ENCODE peak calls at places on chromosomes 11 and 22, in eight cellular contexts. I is activated naive CD8-positive, alpha-beta T cell treated with anti-CD3 and anti-CD28 coated beads, Interleukin-2, amount 10 ng/mL, durations not matched to agents 7 days and 5 days; S is NCI-H1105; Y is stimulated activated CD4-positive, alpha-beta T cell treated with anti-CD3 and anti-CD28 coated beads, Interleukin-2, amount 100 ng/mL, for 24 hours; M is CD8-positive, alpha-beta T cell; Z is cardiac muscle cell; J is KBM-7; B is body of pancreas. L is an unnamed sample.
A peak's percentile ranks its signal among the peaks of the same experiment; 100 is the strongest.

GRCh38 chr11:1207451-1208360 is 15.2 kb upstream of the MUC5B start:
- DNase-seq in B (peak; percentile 4), I (peak; percentile 23), Y (peak; percentile 0), M (no peak), J (no peak), S (no peak), Z (no peak), L (no peak)

GRCh38 chr22:24133187-24133965 is 47.9 kb upstream of the SUSD2 start:
- DNase-seq in B (no peak), M (peak; percentile 43), S (no peak), Z (peak; percentile 50), I (peak; percentile 49), J (no peak), Y (peak; percentile 21), L (no peak)

GRCh38 chr11:61891331-61892084 is at the start of gene FADS3:
- DNase-seq in Z (peak; percentile 94), J (peak; percentile 65), B (peak; percentile 96), Y (peak; percentile 75), M (peak; percentile 43), I (peak; percentile 73), S (peak; percentile 71), L (no peak)

GRCh38 chr11:11842426-11843008 is 745 bp downstream of the USP47 start:
- DNase-seq in S (peak; percentile 34), I (no peak), Z (peak; percentile 80), M (peak; percentile 41), J (peak; percentile 82), Y (peak; percentile 57), B (peak; percentile 70), L (peak; percentile 43)

GRCh38 chr11:130785376-130786110 is 130.7 kb downstream of the SNX19 start:
- DNase-seq in I (no peak), S (no peak), Z (no peak), Y (no peak), B (no peak), M (no peak), J (no peak), L (no peak)

GRCh38 chr11:64210301-64211020 is 3.9 kb downstream of the FERMT3 start:
- DNase-seq in M (no peak), Y (no peak), Z (no peak), S (no peak), B (no peak), I (no peak), J (no peak), L (no peak)

GRCh38 chr11:112396092-112396491 is 135.4 kb upstream of the PLET1 start:
- DNase-seq in S (no peak), M (no peak), I (no peak), B (no peak), Y (no peak), J (no peak), Z (no peak), L (no peak)

GRCh38 chr11:46352063-46352841 is 5.0 kb downstream of the DGKZ start:
- DNase-seq in M (peak; percentile 62), I (peak; percentile 83), Z (peak; percentile 70), B (peak; percentile 86), J (peak; percentile 86), S (no peak), Y (peak; percentile 77), L (no peak)

GRCh38 chr11:69499216-69499945 is 17.9 kb downstream of the LINC01488 start:
- DNase-seq in Y (no peak), M (no peak), Z (no peak), B (no peak), J (no peak), S (no peak), I (no peak), L (no peak)

GRCh38 chr22:40588726-40589125 is 47.8 kb downstream of the MRTFA start:
- DNase-seq in Z (no peak), M (no peak), J (no peak), I (no peak), B (no peak), S (no peak), Y (no peak), L (no peak)

GRCh38 chr11:104968856-104969776 is 742 bp upstream of the CASP4 start:
- DNase-seq in M (no peak), J (no peak), S (no peak), B (peak; percentile 58), Z (no peak), I (peak; percentile 26), Y (no peak), L (no peak)

GRCh38 chr22:48185071-48185470 is 1422.6 kb downstream of the TBC1D22A start:
- DNase-seq in M (no peak), S (no peak), B (no peak), Z (no peak), I (no peak), Y (no peak), J (no peak), L (no peak)

GRCh38 chr11:119434531-119435330 is 11.8 kb upstream of the THY1 start:
- DNase-seq in Y (no peak), M (no peak), J (no peak), B (no peak), S (no peak), Z (no peak), I (no peak), L (no peak)

GRCh38 chr22:36077261-36077660 is 48.6 kb upstream of the RBFOX2 start:
- DNase-seq in Z (no peak), M (no peak), S (no peak), Y (no peak), B (no peak), J (no peak), I (no peak), L (no peak)

GRCh38 chr11:103735497-103736032 is 300.9 kb upstream of the DDI1 start:
- DNase-seq in J (no peak), S (no peak), M (no peak), Y (no peak), B (no peak), I (no peak), Z (no peak), L (no peak)

GRCh38 chr11:59164028-59164427 is 7.9 kb upstream of the DTX4 start:
- DNase-seq in I (no peak), J (no peak), Z (no peak), S (no peak), Y (no peak), M (no peak), B (no peak), L (no peak)

GRCh38 chr11:134398644-134399292 is 13.3 kb downstream of the B3GAT1 start:
- DNase-seq in Z (no peak), J (no peak), S (no peak), M (no peak), I (no peak), Y (no peak), B (no peak), L (no peak)

GRCh38 chr11:32374261-32374711 is 61.1 kb downstream of the WT1 start:
- DNase-seq in Z (peak; percentile 74), I (peak; percentile 40), J (peak; percentile 90), S (no peak), B (peak; percentile 30), M (no peak), Y (peak; percentile 53), L (no peak)

GRCh38 chr22:44668190-44668885 is 33.7 kb upstream of the PRR5 start:
- DNase-seq in Z (peak; percentile 68), Y (no peak), S (no peak), M (peak; percentile 23), J (no peak), B (no peak), I (peak; percentile 82), L (no peak)

GRCh38 chr22:26471522-26471921 is 12.1 kb downstream of the HPS4 start:
- DNase-seq in J (no peak), M (no peak), S (no peak), Y (no peak), B (no peak), I (no peak), Z (no peak), L (peak; percentile 99)

GRCh38 chr22:33886696-33887095 is 33.6 kb downstream of the LARGE1 start:
- DNase-seq in J (no peak), Y (no peak), I (no peak), S (no peak), Z (no peak), M (no peak), B (no peak), L (no peak)

GRCh38 chr11:88327061-88327460 is 10.5 kb downstream of the CTSC start:
- DNase-seq in J (no peak), I (no peak), S (no peak), Z (no peak), M (no peak), Y (no peak), B (no peak), L (no peak)

GRCh38 chr11:79963886-79964660 is 523.2 kb upstream of the TENM4 start:
- DNase-seq in Z (no peak), B (no peak), M (no peak), S (no peak), I (no peak), Y (no peak), J (no peak), L (no peak)

GRCh38 chr11:77073328-77074001 is 6.7 kb downstream of the CAPN5 start:
- DNase-seq in M (no peak), Z (peak; percentile 18), B (peak; percentile 67), S (no peak), I (no peak), Y (no peak), J (no peak), L (peak; percentile 63)

GRCh38 chr22:44594951-44595350 is 96.9 kb upstream of the RTL6 start:
- DNase-seq in J (no peak), M (no peak), B (no peak), Y (no peak), S (no peak), I (no peak), Z (no peak), L (no peak)

GRCh38 chr11:20159680-20160381 is 444 bp downstream of the DBX1 start:
- DNase-seq in S (no peak), Y (no peak), I (peak; percentile 28), J (no peak), M (no peak), Z (no peak), B (no peak), L (no peak)

GRCh38 chr11:122505304-122506006 is 150.1 kb upstream of the UBASH3B start:
- DNase-seq in M (peak; percentile 9), J (peak; percentile 69), S (peak; percentile 82), B (peak; percentile 90), I (peak; percentile 42), Z (peak; percentile 90), Y (peak; percentile 61), L (peak; percentile 34)

GRCh38 chr11:22340803-22341581 is 2.8 kb downstream of the SLC17A6 start:
- DNase-seq in B (no peak), M (no peak), Z (peak; percentile 3), I (no peak), S (no peak), Y (peak; percentile 2), J (no peak), L (no peak)

GRCh38 chr11:86013718-86014117 is 55.2 kb downstream of the PICALM start:
- DNase-seq in Z (no peak), M (no peak), Y (no peak), I (no peak), J (no peak), B (no peak), S (no peak), L (no peak)

GRCh38 chr11:105189586-105189985 is 50.0 kb upstream of the CARD18 start:
- DNase-seq in I (no peak), B (no peak), Z (no peak), M (no peak), S (no peak), Y (no peak), J (no peak), L (no peak)